ENCODE peak calls at places on chromosome 12, in seven cellular contexts. D is Calu3; W is epithelial cell of esophagus; S is nephron progenitor cell; H is CD4-positive, alpha-beta T cell; N is HL-60; B is mucosa of descending colon. Z is an unnamed sample.
A peak's percentile ranks its signal among the peaks of the same experiment; 100 is the strongest.

GRCh38 chr12:123445388-123446344 is 9.2 kb upstream of the RILPL2 start:
- DNase-seq in S (no peak), W (no peak), D (no peak), N (no peak), B (no peak), H (no peak), Z (no peak)

GRCh38 chr12:47945341-47945728 is 18.1 kb upstream of the TMEM106C start:
- DNase-seq in D (no peak), B (no peak), S (no peak), N (no peak), W (peak; percentile 67), H (no peak), Z (no peak)

GRCh38 chr12:99759467-99759866 is 111.9 kb downstream of the GARIN6 start:
- DNase-seq in D (no peak), N (no peak), S (no peak), W (no peak), B (no peak), H (no peak), Z (no peak)

GRCh38 chr12:6375269-6376078 is at the start of gene SCNN1A:
- DNase-seq in H (no peak), N (no peak), D (peak; percentile 68), W (no peak), S (no peak), B (peak; percentile 91), Z (no peak)

GRCh38 chr12:109656681-109657262 is 56.9 kb upstream of the FAM222A start:
- DNase-seq in N (no peak), B (no peak), D (no peak), S (no peak), W (no peak), H (no peak), Z (no peak)

GRCh38 chr12:124520258-124520657 is 47.2 kb downstream of the NCOR2 start:
- DNase-seq in S (no peak), H (no peak), N (no peak), D (peak; percentile 47), B (peak; percentile 60), W (peak; percentile 85), Z (no peak)

GRCh38 chr12:70571029-70571428 is 66.2 kb downstream of the PTPRB start:
- DNase-seq in W (no peak), B (no peak), N (no peak), H (no peak), S (no peak), D (no peak), Z (no peak)

GRCh38 chr12:32881702-32882101 is 14.9 kb downstream of the PKP2 start:
- DNase-seq in W (no peak), N (no peak), S (no peak), B (no peak), H (no peak), D (no peak), Z (no peak)

GRCh38 chr12:28629691-28630090 is 439.4 kb downstream of the CCDC91 start:
- DNase-seq in B (no peak), S (no peak), W (no peak), N (no peak), H (no peak), D (no peak), Z (no peak)

GRCh38 chr12:57046947-57047890 is 2.7 kb downstream of the MYO1A start:
- DNase-seq in B (no peak), D (no peak), H (no peak), S (no peak), W (no peak), N (peak; percentile 91), Z (no peak)

GRCh38 chr12:110853856-110854255 is 7.1 kb downstream of the CCDC63 start:
- DNase-seq in W (no peak), S (no peak), H (no peak), N (no peak), D (no peak), B (no peak), Z (no peak)

GRCh38 chr12:49889361-49890095 is 14.2 kb downstream of the FAIM2 start:
- DNase-seq in W (no peak), B (no peak), D (no peak), S (no peak), N (no peak), H (no peak), Z (no peak)

GRCh38 chr12:53995311-53996187 is 4.4 kb upstream of the HOXC9 start:
- DNase-seq in S (peak; percentile 64), W (no peak), H (no peak), D (peak; percentile 79), B (peak; percentile 33), N (no peak), Z (no peak)

GRCh38 chr12:104190151-104190550 is 25.4 kb upstream of the TXNRD1 start:
- DNase-seq in N (no peak), W (no peak), B (no peak), S (no peak), D (no peak), H (no peak), Z (no peak)

GRCh38 chr12:65824314-65824563 is at the start of gene HMGA2:
- DNase-seq in W (no peak), B (peak; percentile 59), N (no peak), D (no peak), S (peak; percentile 68), H (no peak), Z (peak; percentile 53)

GRCh38 chr12:57006809-57007475 is 596 bp upstream of the ZBTB39 start:
- DNase-seq in H (no peak), N (peak; percentile 58), S (no peak), D (no peak), B (no peak), W (no peak), Z (no peak)

GRCh38 chr12:79366374-79366773 is 324.4 kb downstream of the PAWR start:
- DNase-seq in B (no peak), S (peak; percentile 4), N (no peak), H (no peak), D (no peak), W (no peak), Z (no peak)

GRCh38 chr12:4997939-4998338 is 45.7 kb upstream of the KCNA5 start:
- DNase-seq in D (no peak), B (no peak), S (no peak), W (peak; percentile 47), H (no peak), N (no peak), Z (no peak)

GRCh38 chr12:81759215-81759991 is at the start of gene PPFIA2:
- DNase-seq in W (peak; percentile 36), H (no peak), N (no peak), B (peak; percentile 45), D (peak; percentile 11), S (peak; percentile 41), Z (peak; percentile 18)

GRCh38 chr12:40226652-40227051 is 1.9 kb downstream of the LRRK2 start:
- DNase-seq in B (no peak), H (no peak), D (no peak), S (no peak), N (no peak), W (peak; percentile 80), Z (no peak)

GRCh38 chr12:131720921-131721320 is 10.0 kb downstream of the SFSWAP start:
- DNase-seq in D (no peak), N (no peak), B (no peak), S (no peak), W (peak; percentile 96), H (no peak), Z (no peak)

GRCh38 chr12:12476836-12477531 is 85.7 kb downstream of the DUSP16 start:
- DNase-seq in H (no peak), B (no peak), D (no peak), N (no peak), W (no peak), S (no peak), Z (no peak)

GRCh38 chr12:101107032-101107763 is 102.8 kb downstream of the SLC5A8 start:
- DNase-seq in S (no peak), N (no peak), H (no peak), D (no peak), W (no peak), B (no peak), Z (no peak)

GRCh38 chr12:101110856-101111255 is 99.2 kb downstream of the SLC5A8 start:
- DNase-seq in S (no peak), N (no peak), H (no peak), W (no peak), D (no peak), B (no peak), Z (no peak)

GRCh38 chr12:101111441-101111840 is 98.6 kb downstream of the SLC5A8 start:
- DNase-seq in H (no peak), S (no peak), D (no peak), B (no peak), N (no peak), W (no peak), Z (no peak)

GRCh38 chr12:101108130-101108529 is 101.9 kb downstream of the SLC5A8 start:
- DNase-seq in H (no peak), S (no peak), W (no peak), B (no peak), D (no peak), N (no peak), Z (no peak)
- TF ChIP-seq CTCF in H (no peak), S (no peak), W (no peak), B (no peak), D (no peak), N (no peak), Z (no peak)

GRCh38 chr12:94753071-94753779 is 102.9 kb upstream of the TMCC3 start:
- DNase-seq in W (peak; percentile 77), H (no peak), D (no peak), N (no peak), S (no peak), B (no peak), Z (no peak)
- TF ChIP-seq CTCF in W (peak; percentile 50), H (no peak), D (no peak), N (no peak), S (no peak), B (no peak), Z (no peak)

DNA sequence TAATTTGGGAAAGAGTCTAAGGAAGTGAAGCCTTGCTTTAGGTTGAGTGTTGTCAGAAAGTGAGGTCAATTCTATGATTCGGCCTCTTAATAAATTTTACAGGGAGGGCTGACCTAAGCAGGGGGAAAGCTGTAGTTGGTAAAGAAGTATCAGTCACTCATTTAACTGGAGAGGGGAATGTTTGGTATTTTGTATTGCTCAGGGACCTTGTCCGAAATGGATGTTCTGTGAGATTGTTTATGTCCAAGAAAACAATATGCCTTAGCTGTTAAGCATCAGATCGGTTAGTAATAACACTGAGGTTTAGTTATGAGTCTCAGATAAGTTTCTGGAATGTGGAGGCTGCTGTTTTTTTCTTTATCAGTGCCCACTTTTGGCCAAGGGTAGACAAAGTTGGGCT is 7.3 kb downstream of the CAND1 start:
- DNase-seq in H (no peak), B (no peak), W (no peak), D (no peak), N (no peak), S (no peak), Z (no peak)
- TF ChIP-seq CTCF in H (no peak), B (no peak), W (no peak), D (no peak), N (no peak), S (no peak), Z (no peak)

GRCh38 chr12:34208331-34209258 is 186.3 kb downstream of the ALG10 start:
- DNase-seq in W (no peak), N (no peak), D (no peak), B (no peak), S (no peak), H (no peak), Z (no peak)

GRCh38 chr12:34210183-34210582 is 187.9 kb downstream of the ALG10 start:
- DNase-seq in W (no peak), D (no peak), H (no peak), N (no peak), B (no peak), S (no peak), Z (no peak)

GRCh38 chr12:34206061-34206785 is 183.9 kb downstream of the ALG10 start:
- DNase-seq in S (no peak), W (no peak), N (no peak), H (no peak), B (no peak), D (no peak), Z (no peak)

GRCh38 chr12:34209259-34209835 is 187.1 kb downstream of the ALG10 start:
- DNase-seq in W (no peak), H (no peak), B (no peak), N (no peak), S (no peak), D (no peak), Z (no peak)

GRCh38 chr12:34207858-34208257 is 185.6 kb downstream of the ALG10 start:
- DNase-seq in B (no peak), N (no peak), S (no peak), H (no peak), W (no peak), D (no peak), Z (no peak)
- TF ChIP-seq CTCF in B (no peak), N (no peak), S (no peak), H (no peak), W (no peak), D (no peak), Z (no peak)